ENCODE peak calls at places on chromosomes 2 and 18, in eight cellular contexts. G is foreskin fibroblast; P is HepG2; H is AG09309; O is colonic mucosa; Z is naive thymus-derived CD4-positive, alpha-beta T cell; V is epithelial cell of esophagus; K is fibroblast of the aortic adventitia. D is an unnamed sample.

GRCh38 chr2:73043978-73044832 is 27.3 kb downstream of the SFXN5 start:
- DNase-seq in G (no peak), P (peak), H (no peak), O (no peak), Z (no peak), V (no peak), K (no peak), D (no peak)

GRCh38 chr18:3452750-3453539 is 3.0 kb downstream of the TGIF1 start:
- DNase-seq in G (peak), P (no peak), H (no peak), O (peak), Z (no peak), V (peak), K (peak), D (no peak)

GRCh38 chr2:98253461-98254073 is 92.7 kb upstream of the CNGA3 start:
- DNase-seq in G (peak), P (no peak), H (no peak), O (no peak), Z (no peak), V (peak), K (peak), D (no peak)

GRCh38 chr2:46296840-46297545 is at the start of gene EPAS1:
- DNase-seq in G (peak), P (peak), H (no peak), O (peak), Z (peak), V (peak), K (peak), D (no peak)

GRCh38 chr2:69742170-69742952 is 427 bp downstream of the ANXA4 start:
- DNase-seq in G (peak), P (no peak), H (no peak), O (peak), Z (no peak), V (peak), K (no peak), D (no peak)

GRCh38 chr2:189231719-189232323 is 52.3 kb upstream of the COL5A2 start:
- DNase-seq in G (no peak), P (no peak), H (no peak), O (no peak), Z (no peak), V (peak), K (no peak), D (no peak)

GRCh38 chr2:25109822-25110221 is 58.6 kb downstream of the POMC start:
- DNase-seq in G (no peak), P (no peak), H (no peak), O (no peak), Z (no peak), V (no peak), K (no peak), D (no peak)

GRCh38 chr18:75840131-75840530 is 412.6 kb upstream of the SMIM21 start:
- DNase-seq in G (no peak), P (no peak), H (no peak), O (no peak), Z (no peak), V (no peak), K (no peak), D (no peak)

GRCh38 chr2:134636714-134637113 is 82.1 kb downstream of the TMEM163 start:
- DNase-seq in G (no peak), P (no peak), H (no peak), O (no peak), Z (no peak), V (no peak), K (no peak), D (no peak)

GRCh38 chr2:3195865-3196504 is 181.6 kb downstream of the EIPR1 start:
- DNase-seq in G (no peak), P (no peak), H (no peak), O (no peak), Z (no peak), V (no peak), K (no peak), D (no peak)

GRCh38 chr2:26191316-26192159 is 18.6 kb downstream of the GAREM2 start:
- DNase-seq in G (no peak), P (no peak), H (no peak), O (no peak), Z (no peak), V (no peak), K (no peak), D (no peak)

GRCh38 chr18:62979172-62979571 is 263.8 kb downstream of the PHLPP1 start:
- DNase-seq in G (peak), P (no peak), H (peak), O (no peak), Z (no peak), V (peak), K (peak), D (no peak)

GRCh38 chr2:31812051-31812798 is 198.6 kb downstream of the MEMO1 start:
- DNase-seq in G (peak), P (peak), H (no peak), O (no peak), Z (peak), V (peak), K (peak), D (peak)

GRCh38 chr18:6561029-6561861 is 146.5 kb upstream of the L3MBTL4 start:
- DNase-seq in G (peak), P (no peak), H (no peak), O (peak), Z (no peak), V (no peak), K (peak), D (no peak)

GRCh38 chr18:6557052-6557451 is 142.3 kb upstream of the L3MBTL4 start:
- DNase-seq in G (no peak), P (no peak), H (no peak), O (no peak), Z (no peak), V (no peak), K (no peak), D (no peak)

GRCh38 chr18:6558770-6559169 is 144.1 kb upstream of the L3MBTL4 start:
- DNase-seq in G (no peak), P (no peak), H (no peak), O (no peak), Z (no peak), V (no peak), K (no peak), D (no peak)

GRCh38 chr18:6561893-6562292 is 147.2 kb upstream of the L3MBTL4 start:
- DNase-seq in G (no peak), P (no peak), H (no peak), O (no peak), Z (no peak), V (no peak), K (no peak), D (no peak)

DNA sequence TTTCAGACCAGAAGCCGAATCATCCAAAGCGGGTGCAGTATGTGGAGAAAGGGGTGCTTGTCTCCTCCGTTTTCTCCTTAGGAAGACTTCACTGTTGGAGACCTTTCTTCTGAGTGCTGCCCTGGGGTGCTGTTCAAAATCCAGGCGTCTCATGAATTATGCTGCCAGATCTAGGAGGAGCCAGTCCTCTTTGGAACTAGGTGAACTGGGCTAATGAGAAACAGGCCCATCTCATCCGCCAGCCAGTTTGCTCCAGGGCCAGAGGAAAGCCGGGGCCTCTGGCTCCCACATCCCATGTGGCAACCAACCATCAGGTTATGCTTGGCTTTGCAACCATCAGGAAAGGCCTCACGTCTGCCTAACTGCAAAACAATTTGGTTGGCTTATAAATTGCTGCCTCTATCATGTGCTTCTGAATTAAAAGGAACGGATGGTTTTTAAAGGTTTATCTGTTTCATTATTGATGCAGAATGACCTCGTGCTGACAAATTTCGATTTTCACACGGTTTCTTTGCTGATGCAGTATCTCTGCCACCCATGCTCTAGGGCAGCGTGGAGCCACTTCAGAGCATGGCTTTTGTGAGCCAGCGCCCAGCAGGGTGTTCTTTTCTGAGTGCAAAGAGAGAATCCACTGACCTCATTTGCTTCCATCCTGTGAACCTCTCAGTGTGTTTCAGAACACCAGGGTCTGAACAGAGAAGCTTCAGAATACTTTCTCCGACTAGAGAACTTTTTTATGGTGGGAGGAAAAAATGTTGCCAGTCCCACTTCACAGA is 142.9 kb upstream of the L3MBTL4 start:
- DNase-seq in G (peak), P (no peak), H (no peak), O (no peak), Z (no peak), V (no peak), K (peak), D (no peak)
- H3K4me3 ChIP-seq in G (no peak), P (no peak), H (no peak), O (no peak), Z (no peak), V (no peak), K (no peak), D (no peak)

DNA sequence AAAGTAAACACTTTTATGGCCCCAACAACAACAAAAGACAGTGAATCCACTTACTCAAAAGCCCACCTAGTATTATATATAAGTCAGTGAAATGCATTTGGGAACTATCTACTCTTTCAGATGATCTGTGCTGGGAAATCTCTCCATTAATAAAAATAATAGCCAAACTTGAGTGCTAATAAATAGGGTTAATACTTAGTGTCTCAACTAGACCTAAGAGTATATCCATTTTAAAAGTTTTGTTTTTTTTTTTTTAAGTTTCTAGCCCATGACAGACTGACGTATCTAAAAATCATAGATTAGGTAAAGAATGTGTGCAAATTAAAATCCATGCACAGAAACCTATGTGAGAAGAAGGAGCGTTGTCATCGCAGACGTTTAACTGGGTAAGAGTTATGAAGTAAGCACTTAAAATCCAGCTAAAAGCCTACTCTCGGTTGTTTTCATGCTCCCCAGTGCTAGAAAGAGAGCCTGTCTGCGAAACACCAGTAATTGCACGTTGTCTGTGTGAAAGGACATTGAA is 83.4 kb upstream of the PELI1 start:
- DNase-seq in G (no peak), P (no peak), H (no peak), O (no peak), Z (no peak), V (no peak), K (no peak), D (no peak)
- H3K4me3 ChIP-seq in G (peak), P (peak), H (peak), O (peak), Z (peak), V (peak), K (peak), D (peak)

GRCh38 chr18:79335833-79336360 is 59.8 kb upstream of the NFATC1 start:
- DNase-seq in G (no peak), P (no peak), H (no peak), O (no peak), Z (no peak), V (no peak), K (no peak), D (no peak)

GRCh38 chr18:79336556-79337142 is 59.1 kb upstream of the NFATC1 start:
- DNase-seq in G (no peak), P (no peak), H (no peak), O (no peak), Z (no peak), V (no peak), K (no peak), D (no peak)

GRCh38 chr18:79337620-79338019 is 58.1 kb upstream of the NFATC1 start:
- DNase-seq in G (no peak), P (no peak), H (no peak), O (no peak), Z (no peak), V (no peak), K (no peak), D (no peak)

GRCh38 chr18:79339094-79339908 is 56.4 kb upstream of the NFATC1 start:
- DNase-seq in G (no peak), P (no peak), H (no peak), O (no peak), Z (no peak), V (no peak), K (no peak), D (no peak)

DNA sequence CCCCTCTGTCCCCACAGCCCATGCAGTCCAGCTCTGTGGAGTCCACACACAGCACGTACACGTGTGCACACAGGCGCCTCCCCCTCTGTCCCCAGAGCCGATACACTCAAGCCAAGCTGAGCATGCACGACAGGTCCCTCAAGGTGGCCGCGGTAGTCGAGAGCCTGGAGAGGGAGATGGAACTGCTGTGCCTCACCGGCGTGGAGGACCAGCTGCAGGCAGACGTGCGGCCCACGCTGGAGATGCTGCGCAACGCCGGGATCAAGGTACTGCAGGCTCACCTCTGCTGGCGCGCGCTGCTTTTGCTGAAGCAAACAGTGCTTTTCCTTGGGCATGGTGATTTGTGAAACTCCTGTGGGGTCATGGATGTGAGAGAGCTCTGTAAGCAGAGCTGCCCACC is 58.5 kb upstream of the NFATC1 start:
- DNase-seq in G (no peak), P (no peak), H (no peak), O (no peak), Z (no peak), V (no peak), K (no peak), D (no peak)
- H3K4me3 ChIP-seq in G (no peak), P (no peak), H (no peak), O (no peak), Z (no peak), V (no peak), K (no peak), D (no peak)

DNA sequence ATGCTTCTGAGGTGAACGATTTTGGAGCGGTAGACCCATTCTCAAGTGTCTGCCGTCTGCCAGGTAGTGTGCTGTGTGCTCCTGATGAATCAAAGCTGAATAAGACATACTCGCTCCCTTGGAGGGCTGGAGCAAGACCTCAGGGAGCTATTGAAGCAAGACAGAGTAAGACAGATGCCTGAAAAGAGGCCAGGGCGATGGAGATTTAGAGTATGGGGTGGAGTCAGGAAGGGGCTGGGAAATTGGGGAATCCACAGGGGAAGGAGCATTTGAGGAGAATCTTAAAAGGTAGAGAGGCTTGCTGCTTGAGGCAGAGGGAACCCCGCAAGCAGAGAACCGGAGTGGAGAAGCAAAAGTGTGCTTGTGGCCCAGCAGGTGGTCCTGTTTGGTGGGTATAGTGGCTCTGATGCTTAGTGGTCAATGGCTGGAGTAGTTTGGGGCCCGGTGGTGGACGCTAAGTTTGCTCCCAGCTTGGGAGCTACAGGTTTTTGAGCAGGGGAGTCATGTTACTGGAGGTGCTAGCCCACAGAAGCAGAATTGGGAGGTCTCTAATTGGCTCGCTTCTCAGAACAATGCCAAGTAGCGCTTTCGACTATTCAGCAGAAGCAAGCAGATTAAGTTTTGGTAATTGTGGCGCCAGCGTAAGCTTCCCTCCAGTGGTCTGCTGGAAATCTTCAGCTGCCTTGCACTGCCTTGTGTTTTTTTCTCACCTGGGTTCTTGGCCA is 2.0 kb downstream of the CNNM4 start:
- DNase-seq in G (peak), P (no peak), H (no peak), O (no peak), Z (no peak), V (peak), K (peak), D (no peak)
- H3K4me3 ChIP-seq in G (peak), P (peak), H (peak), O (peak), Z (peak), V (peak), K (peak), D (peak)

GRCh38 chr2:19228720-19229119 is 129.7 kb downstream of the OSR1 start:
- DNase-seq in G (no peak), P (no peak), H (no peak), O (no peak), Z (no peak), V (peak), K (no peak), D (no peak)
- H3K4me3 ChIP-seq in G (no peak), P (no peak), H (no peak), O (no peak), Z (no peak), V (peak), K (no peak), D (no peak)

DNA sequence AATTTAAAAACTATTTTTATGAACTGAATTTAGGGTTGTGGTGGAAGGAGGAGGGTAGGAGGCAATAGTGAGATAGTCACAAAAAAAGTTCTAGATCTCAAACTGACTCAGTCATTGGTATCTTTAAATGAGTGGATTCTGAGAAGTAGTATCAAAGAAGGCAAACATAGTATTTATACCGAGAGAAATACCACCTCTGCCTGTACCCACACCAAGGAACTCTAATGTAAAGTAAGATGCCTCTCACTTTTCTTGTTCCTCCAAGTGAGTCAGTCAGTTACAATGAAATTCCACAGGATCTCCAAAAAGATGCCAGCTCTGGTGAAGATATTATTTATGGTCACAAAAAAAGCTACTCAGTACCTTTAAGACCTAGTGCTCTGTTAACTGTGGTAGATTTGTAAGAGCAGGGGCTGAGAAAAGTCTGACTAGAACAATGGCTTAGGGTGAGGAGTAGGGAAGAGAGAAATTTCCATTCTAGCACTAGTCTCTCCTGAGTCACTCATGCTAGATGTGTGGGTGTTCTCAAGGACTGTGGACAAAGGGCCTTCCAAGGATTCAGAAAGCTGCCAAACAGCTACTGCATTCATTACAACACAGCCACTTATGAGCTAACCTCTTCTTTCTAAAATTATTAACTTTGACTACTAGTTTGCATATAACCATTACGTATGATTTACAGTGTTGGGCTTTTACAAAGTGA is 36.3 kb downstream of the YWHAQ start:
- DNase-seq in G (peak), P (peak), H (peak), O (no peak), Z (no peak), V (peak), K (peak), D (no peak)
- H3K4me3 ChIP-seq in G (no peak), P (no peak), H (no peak), O (no peak), Z (no peak), V (no peak), K (no peak), D (no peak)

GRCh38 chr18:11956371-11957308 is 24.7 kb upstream of the IMPA2 start:
- DNase-seq in G (no peak), P (no peak), H (no peak), O (no peak), Z (no peak), V (no peak), K (no peak), D (no peak)
- H3K4me3 ChIP-seq in G (no peak), P (no peak), H (no peak), O (no peak), Z (no peak), V (no peak), K (no peak), D (no peak)

GRCh38 chr2:187815113-187815512 is 260.9 kb upstream of the TFPI start:
- DNase-seq in G (no peak), P (no peak), H (no peak), O (no peak), Z (no peak), V (no peak), K (no peak), D (no peak)
- H3K4me3 ChIP-seq in G (no peak), P (no peak), H (no peak), O (no peak), Z (no peak), V (no peak), K (no peak), D (no peak)

GRCh38 chr18:39627936-39628335 is 2062.3 kb upstream of the CELF4 start:
- DNase-seq in G (no peak), P (no peak), H (no peak), O (no peak), Z (no peak), V (no peak), K (no peak), D (no peak)
- H3K4me3 ChIP-seq in G (no peak), P (no peak), H (no peak), O (no peak), Z (no peak), V (no peak), K (no peak), D (no peak)